ENCODE peak calls at places on chromosomes 7 and 10, in four cellular contexts. O is AML-193, J is GM23338, F is NCI-H1417. U is an unnamed sample.

GRCh38 chr7:24917510-24918239 is 62.3 kb downstream of the OSBPL3 start:
- DNase-seq in O (no peak), J (no peak), F (peak; percentile 36), U (no peak)

GRCh38 chr10:132511092-132511491 is 26.5 kb upstream of the INPP5A start:
- DNase-seq in O (no peak), J (no peak), F (no peak), U (no peak)

GRCh38 chr10:24872049-24872789 is 80.2 kb downstream of the PRTFDC1 start:
- DNase-seq in O (no peak), J (no peak), F (peak; percentile 58), U (no peak)

GRCh38 chr7:867406-868188 is 8.8 kb upstream of the GET4 start:
- DNase-seq in O (no peak), J (no peak), F (no peak), U (no peak)

GRCh38 chr7:95693551-95694333 is 78.6 kb upstream of the DYNC1I1 start:
- DNase-seq in O (no peak), J (no peak), F (peak; percentile 51), U (no peak)

GRCh38 chr7:108103566-108104298 is 26.4 kb downstream of the LAMB4 start:
- DNase-seq in O (no peak), J (no peak), F (no peak), U (no peak)

GRCh38 chr10:58400609-58401008 is 15.4 kb downstream of the TFAM start:
- DNase-seq in O (no peak), J (no peak), F (no peak), U (no peak)

GRCh38 chr10:44589181-44589884 is 204.4 kb upstream of the CXCL12 start:
- DNase-seq in O (no peak), J (peak; percentile 17), F (no peak), U (no peak)

U was measured in iPS DF 6.9.